ENCODE peak calls at places on chromosomes 11 and 22, in five cellular contexts. N is GM20000; T is cardiac muscle cell; S is CD8-positive, alpha-beta T cell; F is mesothelial cell of epicardium. U is an unnamed sample.

GRCh38 chr11:11135820-11136476 is 217.1 kb downstream of the CSNK2A3 start:
- DNase-seq in N (no peak), T (no peak), S (no peak), F (no peak), U (no peak)

GRCh38 chr11:113242767-113243397 is 71.5 kb upstream of the TTC12 start:
- DNase-seq in N (no peak), T (no peak), S (no peak), F (no peak), U (no peak)

GRCh38 chr11:34585870-34586654 is 34.8 kb upstream of the EHF start:
- DNase-seq in N (peak), T (peak), S (no peak), F (no peak), U (no peak)

GRCh38 chr11:60792521-60792920 is 7.4 kb downstream of the MS4A10 start:
- DNase-seq in N (no peak), T (no peak), S (no peak), F (no peak), U (no peak)

GRCh38 chr11:96306933-96307747 is 35.9 kb downstream of the MAML2 start:
- DNase-seq in N (no peak), T (peak), S (peak), F (peak), U (no peak)

GRCh38 chr11:111310088-111310487 is 11.7 kb downstream of the POU2AF3 start:
- DNase-seq in N (no peak), T (no peak), S (no peak), F (no peak), U (no peak)

GRCh38 chr11:121743285-121743684 is 290.5 kb upstream of the SORL1-AS1 start:
- DNase-seq in N (no peak), T (no peak), S (no peak), F (no peak), U (no peak)

GRCh38 chr11:12893787-12894672 is 115.1 kb upstream of the RASSF10 start:
- DNase-seq in N (peak), T (peak), S (peak), F (peak), U (no peak)

GRCh38 chr11:12745787-12746186 is 71.6 kb downstream of the TEAD1 start:
- DNase-seq in N (no peak), T (no peak), S (no peak), F (no peak), U (no peak)

GRCh38 chr11:128593281-128593680 is 5.9 kb upstream of the ETS1 start:
- DNase-seq in N (no peak), T (no peak), S (no peak), F (no peak), U (no peak)

GRCh38 chr22:44191036-44191454 is 10.3 kb downstream of the PARVG start:
- DNase-seq in N (peak), T (no peak), S (peak), F (no peak), U (no peak)

GRCh38 chr11:120239713-120240640 is at the start of gene POU2F3:
- DNase-seq in N (peak), T (peak), S (no peak), F (no peak), U (no peak)
- TF ChIP-seq CTCF in N (no peak), T (peak), S (no peak), F (no peak), U (no peak)

DNA sequence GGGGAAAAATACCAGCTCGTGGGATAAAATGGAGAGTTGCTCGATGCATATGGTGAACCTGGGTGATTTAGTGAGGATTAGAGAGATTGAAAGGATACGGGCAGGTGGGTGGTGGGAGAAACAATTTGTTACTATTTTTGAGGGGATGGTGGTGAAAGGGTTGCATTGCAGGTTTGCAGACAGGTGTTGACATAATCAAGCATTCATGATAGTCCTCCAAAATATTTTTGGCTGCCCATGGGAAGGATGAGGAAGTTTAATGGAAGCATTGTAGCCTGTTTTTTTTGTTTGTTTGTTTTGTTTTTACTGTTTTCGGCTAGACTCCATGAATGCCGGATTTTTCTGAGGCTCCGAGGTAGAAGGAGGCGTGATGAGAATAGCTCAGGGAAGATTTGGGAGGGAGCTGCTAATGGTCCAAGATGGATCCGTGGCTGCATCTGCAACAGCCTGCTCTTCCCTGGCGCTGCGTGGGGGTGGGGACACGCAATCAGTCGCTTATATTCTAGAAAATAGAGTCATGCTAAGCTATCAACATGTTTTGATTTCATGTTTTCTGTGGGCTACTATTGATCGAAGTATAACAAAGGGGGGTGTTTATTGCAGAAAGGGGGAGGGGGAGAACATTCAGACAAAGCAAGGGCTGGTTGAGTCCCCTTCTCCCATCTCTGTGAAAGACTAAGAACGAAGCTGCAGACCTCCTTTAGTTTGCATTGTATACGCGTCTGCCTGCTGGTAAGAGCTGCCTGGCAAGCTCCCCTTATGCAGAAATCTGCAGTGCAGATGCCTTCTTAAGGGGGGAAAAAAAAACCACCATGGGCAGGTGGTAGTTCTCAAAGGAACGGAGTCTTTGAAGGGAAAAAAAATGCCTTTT is 980 bp downstream of the RTN3 start:
- DNase-seq in N (peak), T (peak), S (no peak), F (no peak), U (no peak)
- TF ChIP-seq CTCF in N (no peak), T (no peak), S (peak), F (peak), U (no peak)

GRCh38 chr11:69644962-69645675 is 4.2 kb downstream of the CCND1 start:
- DNase-seq in N (no peak), T (no peak), S (no peak), F (peak), U (no peak)
- TF ChIP-seq CTCF in N (no peak), T (no peak), S (no peak), F (no peak), U (no peak)

GRCh38 chr11:116281173-116282160 is 491.3 kb downstream of the BUD13 start:
- DNase-seq in N (no peak), T (no peak), S (no peak), F (no peak), U (no peak)
- TF ChIP-seq CTCF in N (no peak), T (no peak), S (no peak), F (no peak), U (no peak)

DNA sequence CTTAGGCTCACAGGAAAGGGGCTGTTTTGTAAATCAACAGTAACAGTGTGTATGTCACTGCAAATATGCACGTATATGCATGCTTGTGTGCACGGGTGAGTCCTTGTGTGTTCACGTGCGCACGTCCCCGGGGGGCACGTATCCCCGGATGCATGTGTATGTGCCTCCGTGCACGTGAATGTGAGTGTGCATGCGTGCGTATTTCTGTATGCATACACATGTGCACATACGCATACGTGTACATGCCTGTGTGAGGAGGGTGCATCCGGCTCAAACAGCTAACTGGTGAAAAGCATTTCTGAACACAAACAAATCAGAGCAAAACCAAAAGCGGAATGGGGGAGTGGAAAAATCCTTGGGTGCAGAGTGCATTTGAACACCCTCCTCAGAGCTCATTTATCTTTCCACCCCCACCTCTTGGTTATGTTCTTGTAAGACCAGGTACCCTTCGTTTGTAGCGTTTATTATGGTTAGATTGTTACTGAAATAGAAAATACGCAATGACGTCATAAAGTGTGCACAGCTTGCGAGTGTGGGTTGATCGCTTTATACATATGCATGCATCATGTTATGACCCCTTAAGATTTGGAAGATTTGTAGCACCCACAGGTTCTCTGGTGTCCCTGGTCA is 7.0 kb downstream of the ARSA start:
- DNase-seq in N (peak), T (no peak), S (peak), F (no peak), U (peak)
- TF ChIP-seq CTCF in N (no peak), T (no peak), S (no peak), F (no peak), U (no peak)

GRCh38 chr11:123535401-123535800 is 105.3 kb downstream of the GRAMD1B start:
- DNase-seq in N (no peak), T (no peak), S (no peak), F (no peak), U (no peak)
- TF ChIP-seq CTCF in N (no peak), T (no peak), S (no peak), F (no peak), U (no peak)

GRCh38 chr11:46694095-46694494 is 6.3 kb downstream of the ARHGAP1 start:
- DNase-seq in N (no peak), T (no peak), S (no peak), F (no peak), U (no peak)
- TF ChIP-seq CTCF in N (no peak), T (no peak), S (no peak), F (no peak), U (no peak)

GRCh38 chr22:41946360-41947180 is at the start of gene CENPM:
- DNase-seq in N (peak), T (peak), S (peak), F (peak), U (peak)
- TF ChIP-seq CTCF in N (no peak), T (peak), S (no peak), F (no peak), U (no peak)

GRCh38 chr22:19943665-19944026 is 2.0 kb upstream of the TXNRD2 start:
- DNase-seq in N (peak), T (no peak), S (no peak), F (no peak), U (no peak)
- TF ChIP-seq CTCF in N (peak), T (peak), S (no peak), F (no peak), U (no peak)

U was measured in natural killer cell.